ENCODE peak calls at places on chromosome 11, in nine cellular contexts. One of them, this sample, is unnamed.

GRCh38 chr11:117613521-117613920 is 183.5 kb downstream of the DSCAML1 start:
- DNase-seq in stimulated activated CD8-positive, alpha-beta memory T cell treated with anti-CD3 and anti-CD28 coated beads, Interleukin-4, amount 100 ng/mL, for 24 hours: no peak
- DNase-seq in cerebellar nuclear complex: no peak
- DNase-seq in EL: no peak
- DNase-seq in prostate gland: no peak
- DNase-seq in HEK293T: no peak
- DNase-seq in choroid plexus epithelial cell: no peak
- DNase-seq in Calu3: no peak
- DNase-seq in adrenal gland: no peak
- DNase-seq in this sample: no peak

GRCh38 chr11:112797653-112798293 is 163.4 kb upstream of the NCAM1 start:
- DNase-seq in adrenal gland: peak; percentile 61
- DNase-seq in cerebellar nuclear complex: no peak
- DNase-seq in prostate gland: no peak
- DNase-seq in EL: no peak
- DNase-seq in Calu3: peak; percentile 43
- DNase-seq in choroid plexus epithelial cell: peak; percentile 64
- DNase-seq in stimulated activated CD8-positive, alpha-beta memory T cell treated with anti-CD3 and anti-CD28 coated beads, Interleukin-4, amount 100 ng/mL, for 24 hours: no peak
- DNase-seq in HEK293T: peak; percentile 71
- DNase-seq in this sample: no peak

GRCh38 chr11:90803781-90804180 is 580.9 kb upstream of the CHORDC1 start:
- DNase-seq in choroid plexus epithelial cell: peak; percentile 0
- DNase-seq in HEK293T: no peak
- DNase-seq in cerebellar nuclear complex: no peak
- DNase-seq in EL: no peak
- DNase-seq in prostate gland: no peak
- DNase-seq in adrenal gland: no peak
- DNase-seq in Calu3: peak; percentile 17
- DNase-seq in stimulated activated CD8-positive, alpha-beta memory T cell treated with anti-CD3 and anti-CD28 coated beads, Interleukin-4, amount 100 ng/mL, for 24 hours: no peak
- DNase-seq in this sample: no peak

GRCh38 chr11:61028135-61028729 is 56.8 kb downstream of the CD6 start:
- DNase-seq in HEK293T: no peak
- DNase-seq in EL: no peak
- DNase-seq in cerebellar nuclear complex: no peak
- DNase-seq in choroid plexus epithelial cell: no peak
- DNase-seq in stimulated activated CD8-positive, alpha-beta memory T cell treated with anti-CD3 and anti-CD28 coated beads, Interleukin-4, amount 100 ng/mL, for 24 hours: peak; percentile 52
- DNase-seq in Calu3: peak; percentile 48
- DNase-seq in prostate gland: no peak
- DNase-seq in adrenal gland: no peak
- DNase-seq in this sample: no peak

GRCh38 chr11:103773059-103773458 is 263.4 kb upstream of the DDI1 start:
- DNase-seq in stimulated activated CD8-positive, alpha-beta memory T cell treated with anti-CD3 and anti-CD28 coated beads, Interleukin-4, amount 100 ng/mL, for 24 hours: no peak
- DNase-seq in cerebellar nuclear complex: no peak
- DNase-seq in Calu3: no peak
- DNase-seq in prostate gland: no peak
- DNase-seq in adrenal gland: no peak
- DNase-seq in EL: no peak
- DNase-seq in HEK293T: no peak
- DNase-seq in choroid plexus epithelial cell: peak; percentile 90
- DNase-seq in this sample: no peak

GRCh38 chr11:4154503-4154902 is 59.9 kb downstream of the RRM1 start:
- DNase-seq in cerebellar nuclear complex: no peak
- DNase-seq in HEK293T: no peak
- DNase-seq in choroid plexus epithelial cell: no peak
- DNase-seq in prostate gland: no peak
- DNase-seq in stimulated activated CD8-positive, alpha-beta memory T cell treated with anti-CD3 and anti-CD28 coated beads, Interleukin-4, amount 100 ng/mL, for 24 hours: no peak
- DNase-seq in adrenal gland: no peak
- DNase-seq in Calu3: no peak
- DNase-seq in EL: no peak
- DNase-seq in this sample: no peak

GRCh38 chr11:131776211-131776610 is 405.8 kb downstream of the NTM start:
- DNase-seq in prostate gland: no peak
- DNase-seq in HEK293T: no peak
- DNase-seq in cerebellar nuclear complex: peak; percentile 66
- DNase-seq in choroid plexus epithelial cell: no peak
- DNase-seq in EL: no peak
- DNase-seq in Calu3: no peak
- DNase-seq in stimulated activated CD8-positive, alpha-beta memory T cell treated with anti-CD3 and anti-CD28 coated beads, Interleukin-4, amount 100 ng/mL, for 24 hours: no peak
- DNase-seq in adrenal gland: no peak
- DNase-seq in this sample: no peak

GRCh38 chr11:73404048-73404447 is 27.8 kb downstream of the RELT start:
- DNase-seq in choroid plexus epithelial cell: peak; percentile 85
- DNase-seq in prostate gland: no peak
- DNase-seq in adrenal gland: peak; percentile 81
- DNase-seq in cerebellar nuclear complex: peak; percentile 16
- DNase-seq in Calu3: peak; percentile 36
- DNase-seq in HEK293T: peak; percentile 71
- DNase-seq in EL: peak; percentile 46
- DNase-seq in stimulated activated CD8-positive, alpha-beta memory T cell treated with anti-CD3 and anti-CD28 coated beads, Interleukin-4, amount 100 ng/mL, for 24 hours: no peak
- DNase-seq in this sample: no peak

GRCh38 chr11:1473786-1474185 is 12.8 kb downstream of the MOB2 start:
- DNase-seq in stimulated activated CD8-positive, alpha-beta memory T cell treated with anti-CD3 and anti-CD28 coated beads, Interleukin-4, amount 100 ng/mL, for 24 hours: no peak
- DNase-seq in prostate gland: no peak
- DNase-seq in adrenal gland: no peak
- DNase-seq in cerebellar nuclear complex: no peak
- DNase-seq in choroid plexus epithelial cell: no peak
- DNase-seq in HEK293T: no peak
- DNase-seq in EL: no peak
- DNase-seq in Calu3: no peak
- DNase-seq in this sample: no peak

GRCh38 chr11:119222308-119222707 is 16.2 kb downstream of the CBL start:
- DNase-seq in adrenal gland: peak; percentile 13
- DNase-seq in HEK293T: no peak
- DNase-seq in Calu3: no peak
- DNase-seq in stimulated activated CD8-positive, alpha-beta memory T cell treated with anti-CD3 and anti-CD28 coated beads, Interleukin-4, amount 100 ng/mL, for 24 hours: no peak
- DNase-seq in cerebellar nuclear complex: no peak
- DNase-seq in choroid plexus epithelial cell: peak; percentile 58
- DNase-seq in prostate gland: no peak
- DNase-seq in EL: peak; percentile 50
- DNase-seq in this sample: no peak

GRCh38 chr11:75349540-75350116 is 1.8 kb downstream of the ARRB1 start:
- DNase-seq in stimulated activated CD8-positive, alpha-beta memory T cell treated with anti-CD3 and anti-CD28 coated beads, Interleukin-4, amount 100 ng/mL, for 24 hours: no peak
- DNase-seq in cerebellar nuclear complex: no peak
- DNase-seq in EL: no peak
- DNase-seq in Calu3: no peak
- DNase-seq in HEK293T: no peak
- DNase-seq in adrenal gland: peak; percentile 41
- DNase-seq in prostate gland: no peak
- DNase-seq in choroid plexus epithelial cell: no peak
- DNase-seq in this sample: no peak

GRCh38 chr11:72826942-72827480 is 12.8 kb downstream of the ATG16L2 start:
- DNase-seq in Calu3: no peak
- DNase-seq in cerebellar nuclear complex: no peak
- DNase-seq in EL: no peak
- DNase-seq in choroid plexus epithelial cell: no peak
- DNase-seq in adrenal gland: no peak
- DNase-seq in stimulated activated CD8-positive, alpha-beta memory T cell treated with anti-CD3 and anti-CD28 coated beads, Interleukin-4, amount 100 ng/mL, for 24 hours: no peak
- DNase-seq in prostate gland: no peak
- DNase-seq in HEK293T: no peak
- DNase-seq in this sample: no peak

GRCh38 chr11:118628432-118628831 is 21.0 kb downstream of the PHLDB1 start:
- DNase-seq in cerebellar nuclear complex: peak; percentile 70
- DNase-seq in Calu3: no peak
- DNase-seq in choroid plexus epithelial cell: no peak
- DNase-seq in adrenal gland: no peak
- DNase-seq in EL: no peak
- DNase-seq in stimulated activated CD8-positive, alpha-beta memory T cell treated with anti-CD3 and anti-CD28 coated beads, Interleukin-4, amount 100 ng/mL, for 24 hours: no peak
- DNase-seq in prostate gland: no peak
- DNase-seq in HEK293T: no peak
- DNase-seq in this sample: no peak

GRCh38 chr11:65852508-65853248 is 5.3 kb downstream of the CFL1 start:
- DNase-seq in cerebellar nuclear complex: no peak
- DNase-seq in choroid plexus epithelial cell: peak; percentile 10
- DNase-seq in adrenal gland: no peak
- DNase-seq in prostate gland: no peak
- DNase-seq in stimulated activated CD8-positive, alpha-beta memory T cell treated with anti-CD3 and anti-CD28 coated beads, Interleukin-4, amount 100 ng/mL, for 24 hours: no peak
- DNase-seq in EL: peak; percentile 30
- DNase-seq in Calu3: no peak
- DNase-seq in HEK293T: no peak
- DNase-seq in this sample: no peak

GRCh38 chr11:78985654-78986053 is 411.0 kb upstream of the NARS2 start:
- DNase-seq in HEK293T: no peak
- DNase-seq in cerebellar nuclear complex: no peak
- DNase-seq in adrenal gland: no peak
- DNase-seq in choroid plexus epithelial cell: no peak
- DNase-seq in stimulated activated CD8-positive, alpha-beta memory T cell treated with anti-CD3 and anti-CD28 coated beads, Interleukin-4, amount 100 ng/mL, for 24 hours: no peak
- DNase-seq in prostate gland: no peak
- DNase-seq in EL: no peak
- DNase-seq in Calu3: no peak
- DNase-seq in this sample: no peak

GRCh38 chr11:129283141-129283540 is 91.0 kb upstream of the ARHGAP32 start:
- DNase-seq in Calu3: peak; percentile 59
- DNase-seq in stimulated activated CD8-positive, alpha-beta memory T cell treated with anti-CD3 and anti-CD28 coated beads, Interleukin-4, amount 100 ng/mL, for 24 hours: no peak
- DNase-seq in choroid plexus epithelial cell: no peak
- DNase-seq in prostate gland: no peak
- DNase-seq in EL: no peak
- DNase-seq in cerebellar nuclear complex: no peak
- DNase-seq in adrenal gland: no peak
- DNase-seq in HEK293T: no peak
- DNase-seq in this sample: no peak

GRCh38 chr11:76605338-76606074 is 65.0 kb downstream of the LRRC32 start:
- DNase-seq in cerebellar nuclear complex: no peak
- DNase-seq in choroid plexus epithelial cell: no peak
- DNase-seq in HEK293T: no peak
- DNase-seq in stimulated activated CD8-positive, alpha-beta memory T cell treated with anti-CD3 and anti-CD28 coated beads, Interleukin-4, amount 100 ng/mL, for 24 hours: no peak
- DNase-seq in adrenal gland: no peak
- DNase-seq in Calu3: no peak
- DNase-seq in EL: no peak
- DNase-seq in prostate gland: no peak
- DNase-seq in this sample: no peak

GRCh38 chr11:13705710-13706109 is 37.2 kb downstream of the FAR1 start:
- DNase-seq in cerebellar nuclear complex: no peak
- DNase-seq in stimulated activated CD8-positive, alpha-beta memory T cell treated with anti-CD3 and anti-CD28 coated beads, Interleukin-4, amount 100 ng/mL, for 24 hours: no peak
- DNase-seq in Calu3: no peak
- DNase-seq in prostate gland: no peak
- DNase-seq in EL: no peak
- DNase-seq in HEK293T: no peak
- DNase-seq in adrenal gland: no peak
- DNase-seq in choroid plexus epithelial cell: no peak
- DNase-seq in this sample: no peak

GRCh38 chr11:27193434-27194225 is 153.0 kb downstream of the BBOX1 start:
- DNase-seq in prostate gland: no peak
- DNase-seq in stimulated activated CD8-positive, alpha-beta memory T cell treated with anti-CD3 and anti-CD28 coated beads, Interleukin-4, amount 100 ng/mL, for 24 hours: no peak
- DNase-seq in Calu3: no peak
- DNase-seq in cerebellar nuclear complex: no peak
- DNase-seq in HEK293T: no peak
- DNase-seq in choroid plexus epithelial cell: no peak
- DNase-seq in adrenal gland: no peak
- DNase-seq in EL: no peak
- DNase-seq in this sample: no peak

GRCh38 chr11:115502636-115503082 is 1.6 kb downstream of the CADM1 start:
- DNase-seq in choroid plexus epithelial cell: no peak
- DNase-seq in adrenal gland: no peak
- DNase-seq in cerebellar nuclear complex: no peak
- DNase-seq in stimulated activated CD8-positive, alpha-beta memory T cell treated with anti-CD3 and anti-CD28 coated beads, Interleukin-4, amount 100 ng/mL, for 24 hours: no peak
- DNase-seq in Calu3: no peak
- DNase-seq in EL: no peak
- DNase-seq in prostate gland: no peak
- DNase-seq in HEK293T: no peak
- DNase-seq in this sample: no peak

GRCh38 chr11:58784995-58785394 is 53.3 kb upstream of the GLYAT start:
- DNase-seq in adrenal gland: no peak
- DNase-seq in choroid plexus epithelial cell: no peak
- DNase-seq in Calu3: no peak
- DNase-seq in stimulated activated CD8-positive, alpha-beta memory T cell treated with anti-CD3 and anti-CD28 coated beads, Interleukin-4, amount 100 ng/mL, for 24 hours: no peak
- DNase-seq in cerebellar nuclear complex: no peak
- DNase-seq in prostate gland: no peak
- DNase-seq in EL: no peak
- DNase-seq in HEK293T: no peak
- DNase-seq in this sample: no peak

This sample was measured in memory B cell.